ENCODE peak calls at places on chromosomes 11 and 22, in eight cellular contexts. R is prostate gland, A is spleen, H is breast epithelium, F is endothelial cell of umbilical vein, U is esophagus muscularis mucosa, E is transverse colon, Z is HL-60. Y is an unnamed sample.

GRCh38 chr11:8351223-8351622 is 87.5 kb upstream of the LMO1 start:
- DNase-seq in R (no peak), A (no peak), H (no peak), F (no peak), U (no peak), E (no peak), Z (no peak), Y (no peak)

GRCh38 chr11:75246673-75247350 is 6.2 kb downstream of the TPBGL start:
- DNase-seq in R (no peak), A (peak; percentile 61), H (peak; percentile 25), F (no peak), U (no peak), E (no peak), Z (no peak), Y (no peak)

GRCh38 chr22:29755889-29756288 is 10.9 kb downstream of the ZMAT5 start:
- DNase-seq in R (no peak), A (no peak), H (no peak), F (no peak), U (no peak), E (no peak), Z (no peak), Y (no peak)

GRCh38 chr11:3840870-3841425 is at the start of gene RHOG:
- DNase-seq in R (peak; percentile 71), A (peak; percentile 97), H (peak; percentile 75), F (no peak), U (peak; percentile 95), E (peak; percentile 88), Z (peak; percentile 94), Y (peak; percentile 81)

GRCh38 chr22:49272546-49273125 is 555.0 kb downstream of the BRD1 start:
- DNase-seq in R (no peak), A (peak; percentile 13), H (no peak), F (no peak), U (no peak), E (no peak), Z (no peak), Y (no peak)

GRCh38 chr22:39244496-39245129 is at the start of gene PDGFB:
- DNase-seq in R (peak; percentile 39), A (no peak), H (no peak), F (peak; percentile 65), U (no peak), E (peak; percentile 41), Z (no peak), Y (peak; percentile 61)

GRCh38 chr11:57255618-57256017 is 18.6 kb upstream of the APLNR start:
- DNase-seq in R (no peak), A (no peak), H (no peak), F (no peak), U (no peak), E (no peak), Z (no peak), Y (no peak)

GRCh38 chr11:79040348-79040747 is 400.5 kb downstream of the TENM4 start:
- DNase-seq in R (no peak), A (no peak), H (no peak), F (no peak), U (no peak), E (no peak), Z (no peak), Y (no peak)

GRCh38 chr11:27330633-27331270 is 32.3 kb downstream of the CCDC34 start:
- DNase-seq in R (no peak), A (no peak), H (no peak), F (no peak), U (no peak), E (no peak), Z (no peak), Y (no peak)

GRCh38 chr11:83159901-83160865 is 3.3 kb downstream of the PCF11 start:
- DNase-seq in R (peak; percentile 80), A (peak; percentile 17), H (no peak), F (peak; percentile 42), U (no peak), E (peak; percentile 32), Z (no peak), Y (peak; percentile 53)

GRCh38 chr22:37193629-37194191 is 5.7 kb upstream of the C1QTNF6 start:
- DNase-seq in R (no peak), A (no peak), H (peak; percentile 40), F (peak; percentile 24), U (no peak), E (peak; percentile 39), Z (no peak), Y (no peak)

GRCh38 chr11:64765291-64765803 is 5.6 kb upstream of the PYGM start:
- DNase-seq in R (no peak), A (peak; percentile 79), H (peak; percentile 38), F (no peak), U (no peak), E (no peak), Z (no peak), Y (no peak)
- TF ChIP-seq CTCF in R (no peak), A (peak; percentile 17), H (no peak), F (peak; percentile 11), U (peak; percentile 43), E (no peak), Z (no peak), Y (no peak)

GRCh38 chr22:46102752-46103151 is 47.6 kb upstream of the PPARA start:
- DNase-seq in R (no peak), A (no peak), H (no peak), F (no peak), U (no peak), E (no peak), Z (no peak), Y (no peak)
- H3K27ac ChIP-seq in R (peak overlapping the region; percentile 89), A (peak overlapping the region; percentile 78), H (peak overlapping the region; percentile 99), F (no peak overlapping the region), U (peak overlapping the region; percentile 77), E (peak overlapping the region; percentile 19), Z (no peak overlapping the region), Y (peak overlapping the region; percentile 65)

GRCh38 chr22:46560696-46561295 is 23.4 kb upstream of the CELSR1 start:
- DNase-seq in R (no peak), A (peak; percentile 58), H (no peak), F (no peak), U (no peak), E (no peak), Z (no peak), Y (no peak)

GRCh38 chr22:46563381-46564083 is 26.1 kb upstream of the CELSR1 start:
- DNase-seq in R (peak; percentile 61), A (peak; percentile 94), H (peak; percentile 74), F (peak; percentile 48), U (no peak), E (peak; percentile 92), Z (no peak), Y (peak; percentile 88)

GRCh38 chr22:46564084-46564714 is 26.8 kb upstream of the CELSR1 start:
- DNase-seq in R (no peak), A (no peak), H (no peak), F (no peak), U (no peak), E (peak; percentile 71), Z (no peak), Y (no peak)

GRCh38 chr22:46557736-46558480 is 20.5 kb upstream of the CELSR1 start:
- DNase-seq in R (peak; percentile 59), A (no peak), H (no peak), F (no peak), U (no peak), E (no peak), Z (no peak), Y (peak; percentile 87)

DNA sequence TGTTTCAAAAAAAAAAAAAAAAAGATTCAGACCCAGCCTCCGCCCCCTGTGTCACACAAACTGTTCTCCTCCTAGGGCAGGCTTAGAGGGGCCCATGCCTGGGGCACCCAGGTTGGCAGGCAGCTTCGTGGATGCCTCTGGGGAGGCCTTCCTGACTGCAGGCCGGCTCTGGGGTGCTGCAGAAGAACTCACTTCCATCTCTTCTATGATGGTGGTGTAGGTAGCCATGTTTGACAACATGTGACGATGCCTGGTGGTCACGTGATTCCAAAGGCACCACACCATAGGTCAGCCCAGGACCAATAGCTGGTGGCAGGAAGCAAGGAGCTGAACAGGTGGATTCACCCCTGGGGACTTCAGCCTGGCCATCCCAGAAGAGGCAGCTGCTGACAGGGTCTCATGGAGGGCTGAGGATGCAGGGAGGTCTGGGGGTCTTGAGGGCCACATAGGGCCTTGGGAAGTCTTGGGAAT is 24.1 kb upstream of the CELSR1 start:
- DNase-seq in R (no peak), A (peak; percentile 47), H (no peak), F (no peak), U (no peak), E (no peak), Z (no peak), Y (no peak)
- TF ChIP-seq POLR2AphosphoS5 in R (no peak), A (no peak), H (no peak), F (no peak), U (no peak), E (no peak), Z (peak; percentile 59), Y (no peak)

DNA sequence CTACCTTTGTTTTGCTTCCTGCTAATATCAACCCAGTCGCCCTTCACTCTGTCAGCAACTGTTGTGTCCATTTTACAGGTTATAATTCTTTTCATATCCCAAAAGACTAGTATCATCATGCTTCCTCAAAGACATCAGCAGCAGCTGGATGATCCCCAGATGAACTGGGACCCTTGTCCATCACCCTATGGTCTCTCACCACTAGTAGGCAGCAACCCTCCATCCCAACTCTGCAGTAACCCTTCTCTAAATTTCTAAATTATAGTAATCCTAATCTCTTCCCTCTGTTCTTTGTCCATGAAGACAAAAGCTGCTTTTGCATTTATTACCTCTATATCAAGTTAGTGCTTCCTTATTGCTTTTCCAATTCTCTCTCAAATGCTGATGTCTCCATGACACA is 1025.8 kb downstream of the FAM181B start:
- DNase-seq in R (no peak), A (no peak), H (no peak), F (no peak), U (no peak), E (no peak), Z (no peak), Y (no peak)
- TF ChIP-seq CTCF in R (no peak), A (no peak), H (no peak), F (no peak), U (no peak), E (no peak), Z (no peak), Y (no peak)

DNA sequence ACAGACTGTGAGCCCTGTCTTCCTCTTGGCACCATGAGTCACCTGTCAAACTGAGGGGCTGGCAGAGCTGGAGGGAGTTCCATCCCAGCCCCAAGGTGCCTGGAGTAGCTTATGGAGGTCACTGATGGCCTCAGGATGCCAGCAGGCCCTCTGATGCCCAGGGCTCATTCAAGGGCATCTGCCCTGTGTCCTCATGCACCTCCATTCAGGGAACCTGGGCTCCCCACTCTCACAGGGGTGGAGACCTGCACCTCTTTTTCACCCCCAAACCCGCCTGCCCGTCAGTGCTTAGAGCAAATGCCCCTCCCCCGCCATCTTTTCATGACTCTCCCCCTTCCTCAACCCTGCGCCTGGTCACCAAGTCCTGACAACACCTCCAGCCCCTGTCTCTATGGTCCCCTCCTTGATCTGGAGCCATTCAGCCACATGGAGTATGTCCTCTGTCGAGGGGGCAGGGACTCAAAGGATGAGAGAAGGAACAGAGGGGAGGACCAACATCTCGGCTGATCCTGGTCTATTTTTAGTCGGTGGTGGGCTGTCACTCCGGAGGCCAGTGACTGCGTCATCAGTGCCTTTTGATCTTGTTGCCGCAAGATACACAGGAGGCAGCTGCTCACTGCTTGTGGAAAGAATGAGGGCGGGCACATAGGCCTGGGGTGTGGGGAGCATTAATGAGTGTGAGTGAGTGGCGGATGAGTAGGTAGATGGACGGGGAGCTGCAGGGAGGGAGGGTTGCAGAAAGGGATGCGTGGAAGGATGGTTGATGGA is 72.2 kb downstream of the CDKN1C start:
- DNase-seq in R (no peak), A (peak; percentile 42), H (no peak), F (no peak), U (no peak), E (no peak), Z (no peak), Y (no peak)
- H3K27ac ChIP-seq in R (no peak overlapping the region), A (peak overlapping the region; percentile 64), H (peak overlapping the region; percentile 57), F (no peak overlapping the region), U (no peak overlapping the region), E (no peak overlapping the region), Z (peak overlapping the region; percentile 43), Y (peak overlapping the region; percentile 53)

Y was measured in stomach.